ENCODE peak calls at places on chromosomes 3 and 15, in ten cellular contexts. F is left cardiac atrium; R is GM04503; A is ELR; T is brain microvascular endothelial cell; Z is right lobe of liver; M is transverse colon; X is mesenteric fat pad; Y is stimulated activated CD8-positive, alpha-beta memory T cell treated with anti-CD3 and anti-CD28 coated beads, Interleukin-7, amount 100 ng/mL, for 24 hours; L is G401. B is an unnamed sample.

GRCh38 chr3:42662813-42663535 is 9.5 kb downstream of the ZBTB47 start:
- DNase-seq in F (no peak), R (no peak), A (no peak), T (no peak), Z (no peak), M (no peak), X (no peak), Y (no peak), L (no peak), B (no peak)

GRCh38 chr15:83547168-83547567 is 100.0 kb downstream of the SH3GL3 start:
- DNase-seq in F (no peak), R (no peak), A (no peak), T (no peak), Z (no peak), M (no peak), X (no peak), Y (no peak), L (no peak), B (no peak)

GRCh38 chr15:63374686-63375520 is 6.7 kb downstream of the CA12 start:
- DNase-seq in F (peak; percentile 71), R (no peak), A (peak; percentile 70), T (peak; percentile 51), Z (no peak), M (no peak), X (peak; percentile 80), Y (no peak), L (peak; percentile 55), B (peak; percentile 60)

GRCh38 chr15:94086360-94086759 is 145.0 kb upstream of the MCTP2 start:
- DNase-seq in F (no peak), R (no peak), A (no peak), T (no peak), Z (no peak), M (no peak), X (no peak), Y (no peak), L (no peak), B (no peak)

GRCh38 chr3:133610031-133610430 is 36.5 kb downstream of the CDV3 start:
- DNase-seq in F (no peak), R (no peak), A (no peak), T (peak; percentile 52), Z (no peak), M (no peak), X (no peak), Y (no peak), L (no peak), B (no peak)

GRCh38 chr15:39191871-39192281 is 389.0 kb upstream of the THBS1 start:
- DNase-seq in F (no peak), R (peak; percentile 63), A (peak; percentile 66), T (peak; percentile 53), Z (no peak), M (no peak), X (no peak), Y (no peak), L (no peak), B (peak; percentile 63)

GRCh38 chr3:11167590-11167989 is 13.3 kb downstream of the HRH1 start:
- DNase-seq in F (no peak), R (no peak), A (no peak), T (no peak), Z (no peak), M (no peak), X (peak; percentile 35), Y (no peak), L (no peak), B (no peak)

GRCh38 chr15:100628746-100629145 is 26.4 kb downstream of the ASB7 start:
- DNase-seq in F (no peak), R (peak; percentile 82), A (no peak), T (no peak), Z (no peak), M (no peak), X (no peak), Y (no peak), L (no peak), B (peak; percentile 1)

GRCh38 chr15:67587754-67588153 is 45.3 kb downstream of the MAP2K5 start:
- DNase-seq in F (no peak), R (no peak), A (no peak), T (no peak), Z (no peak), M (no peak), X (no peak), Y (no peak), L (no peak), B (no peak)

GRCh38 chr3:55704521-55704920 is 217.4 kb upstream of the WNT5A start:
- DNase-seq in F (no peak), R (no peak), A (peak; percentile 57), T (peak; percentile 23), Z (no peak), M (no peak), X (no peak), Y (no peak), L (no peak), B (no peak)

GRCh38 chr3:10599444-10599843 is 94.1 kb upstream of the ATP2B2 start:
- DNase-seq in F (no peak), R (no peak), A (no peak), T (no peak), Z (peak; percentile 68), M (no peak), X (no peak), Y (no peak), L (no peak), B (no peak)

GRCh38 chr3:46068526-46068925 is 41.2 kb upstream of the XCR1 start:
- DNase-seq in F (no peak), R (no peak), A (no peak), T (no peak), Z (no peak), M (no peak), X (no peak), Y (no peak), L (no peak), B (no peak)

GRCh38 chr15:57675481-57676181 is 30.9 kb upstream of the POLR2M start:
- DNase-seq in F (no peak), R (no peak), A (no peak), T (no peak), Z (no peak), M (no peak), X (no peak), Y (no peak), L (no peak), B (no peak)

GRCh38 chr15:73869216-73869995 is 4.0 kb upstream of the TBC1D21 start:
- DNase-seq in F (no peak), R (no peak), A (no peak), T (no peak), Z (peak; percentile 31), M (no peak), X (no peak), Y (no peak), L (no peak), B (no peak)

GRCh38 chr15:87477759-87478687 is 778.5 kb downstream of the NTRK3 start:
- DNase-seq in F (peak; percentile 39), R (peak; percentile 23), A (peak; percentile 84), T (peak; percentile 68), Z (no peak), M (no peak), X (no peak), Y (no peak), L (peak; percentile 27), B (peak; percentile 76)

GRCh38 chr3:37974121-37974927 is 16.3 kb upstream of the VILL start:
- DNase-seq in F (peak; percentile 63), R (no peak), A (peak; percentile 74), T (peak; percentile 59), Z (peak; percentile 67), M (peak; percentile 78), X (peak; percentile 89), Y (peak; percentile 30), L (peak; percentile 57), B (peak; percentile 52)

GRCh38 chr15:80778964-80779657 is at the start of gene CEMIP:
- DNase-seq in F (peak; percentile 77), R (peak; percentile 47), A (peak; percentile 79), T (peak; percentile 61), Z (peak; percentile 73), M (peak; percentile 82), X (no peak), Y (peak; percentile 21), L (peak; percentile 80), B (peak; percentile 26)

GRCh38 chr3:39208463-39209055 is 16.2 kb upstream of the XIRP1 start:
- DNase-seq in F (no peak), R (no peak), A (peak; percentile 65), T (peak; percentile 47), Z (peak; percentile 63), M (peak; percentile 64), X (no peak), Y (no peak), L (peak; percentile 54), B (peak; percentile 73)

GRCh38 chr15:88627463-88627862 is 6.3 kb downstream of the AEN start:
- DNase-seq in F (no peak), R (no peak), A (no peak), T (no peak), Z (no peak), M (peak; percentile 71), X (peak; percentile 45), Y (no peak), L (no peak), B (no peak)

GRCh38 chr15:69941206-69941605 is 156.5 kb downstream of the TLE3 start:
- DNase-seq in F (no peak), R (no peak), A (no peak), T (no peak), Z (no peak), M (no peak), X (no peak), Y (no peak), L (no peak), B (no peak)

GRCh38 chr3:9897408-9898372 is 5.0 kb upstream of the IL17RE start:
- DNase-seq in F (no peak), R (no peak), A (peak; percentile 39), T (no peak), Z (peak; percentile 87), M (peak; percentile 67), X (no peak), Y (no peak), L (no peak), B (peak; percentile 74)

GRCh38 chr3:150399060-150399459 is 9.0 kb upstream of the TSC22D2 start:
- DNase-seq in F (no peak), R (no peak), A (no peak), T (no peak), Z (no peak), M (no peak), X (no peak), Y (no peak), L (no peak), B (no peak)

GRCh38 chr15:32802296-32802936 is 84.6 kb downstream of the GREM1 start:
- DNase-seq in F (no peak), R (peak; percentile 81), A (peak; percentile 92), T (peak; percentile 80), Z (no peak), M (no peak), X (no peak), Y (no peak), L (no peak), B (peak; percentile 77)

GRCh38 chr15:70569718-70570231 is 193.6 kb downstream of the UACA start:
- DNase-seq in F (no peak), R (no peak), A (peak; percentile 10), T (peak; percentile 39), Z (peak; percentile 2), M (no peak), X (no peak), Y (no peak), L (no peak), B (peak; percentile 25)

GRCh38 chr3:52846427-52846983 is 11.7 kb upstream of the MUSTN1 start:
- DNase-seq in F (no peak), R (no peak), A (no peak), T (no peak), Z (peak; percentile 47), M (no peak), X (no peak), Y (no peak), L (peak; percentile 71), B (no peak)

GRCh38 chr3:106963446-106963845 is 413.8 kb upstream of the CCDC54 start:
- DNase-seq in F (no peak), R (no peak), A (no peak), T (peak; percentile 70), Z (no peak), M (no peak), X (no peak), Y (no peak), L (no peak), B (peak; percentile 4)

GRCh38 chr3:187743195-187744141 is 1.8 kb downstream of the BCL6 start:
- DNase-seq in F (peak; percentile 73), R (no peak), A (peak; percentile 66), T (peak; percentile 41), Z (peak; percentile 74), M (peak; percentile 66), X (no peak), Y (no peak), L (peak; percentile 62), B (peak; percentile 26)

GRCh38 chr3:145518639-145519038 is 642.3 kb downstream of the PLOD2 start:
- DNase-seq in F (no peak), R (no peak), A (no peak), T (no peak), Z (peak; percentile 71), M (no peak), X (no peak), Y (no peak), L (no peak), B (no peak)

B was measured in A172.